ENCODE peak calls at places on chromosomes 13 and 19, in ten cellular contexts. One of them, this sample, is unnamed.

GRCh38 chr19:32464279-32464678 is 58.7 kb downstream of the DPY19L3 start:
- DNase-seq in HEK293T: no peak
- DNase-seq in iris pigment epithelial cell: peak
- DNase-seq in amniotic stem cell: no peak
- DNase-seq in ELR: peak
- DNase-seq in immature natural killer cell: peak
- DNase-seq in fibroblast of mammary gland: peak
- DNase-seq in substantia nigra: no peak
- DNase-seq in stimulated activated CD8-positive, alpha-beta memory T cell treated with anti-CD3 and anti-CD28 coated beads, Interleukin-4, amount 100 ng/mL, for 1 hour: no peak
- DNase-seq in heart right ventricle: no peak
- DNase-seq in this sample: no peak

GRCh38 chr19:409515-410242 is 732 bp upstream of the C2CD4C start:
- DNase-seq in HEK293T: no peak
- DNase-seq in iris pigment epithelial cell: no peak
- DNase-seq in amniotic stem cell: no peak
- DNase-seq in ELR: no peak
- DNase-seq in immature natural killer cell: no peak
- DNase-seq in fibroblast of mammary gland: no peak
- DNase-seq in substantia nigra: no peak
- DNase-seq in stimulated activated CD8-positive, alpha-beta memory T cell treated with anti-CD3 and anti-CD28 coated beads, Interleukin-4, amount 100 ng/mL, for 1 hour: no peak
- DNase-seq in heart right ventricle: no peak
- DNase-seq in this sample: no peak

GRCh38 chr19:15379996-15380647 is 535 bp upstream of the AKAP8 start:
- DNase-seq in HEK293T: peak
- DNase-seq in iris pigment epithelial cell: peak
- DNase-seq in amniotic stem cell: no peak
- DNase-seq in ELR: peak
- DNase-seq in immature natural killer cell: no peak
- DNase-seq in fibroblast of mammary gland: peak
- DNase-seq in substantia nigra: no peak
- DNase-seq in stimulated activated CD8-positive, alpha-beta memory T cell treated with anti-CD3 and anti-CD28 coated beads, Interleukin-4, amount 100 ng/mL, for 1 hour: no peak
- DNase-seq in heart right ventricle: no peak
- DNase-seq in this sample: no peak

GRCh38 chr13:101489635-101490034 is 37.2 kb downstream of the ITGBL1 start:
- DNase-seq in HEK293T: no peak
- DNase-seq in iris pigment epithelial cell: peak
- DNase-seq in amniotic stem cell: no peak
- DNase-seq in ELR: peak
- DNase-seq in immature natural killer cell: no peak
- DNase-seq in fibroblast of mammary gland: no peak
- DNase-seq in substantia nigra: no peak
- DNase-seq in stimulated activated CD8-positive, alpha-beta memory T cell treated with anti-CD3 and anti-CD28 coated beads, Interleukin-4, amount 100 ng/mL, for 1 hour: no peak
- DNase-seq in heart right ventricle: no peak
- DNase-seq in this sample: no peak

GRCh38 chr13:110913322-110913721 is 1.5 kb downstream of the ANKRD10 start:
- DNase-seq in HEK293T: no peak
- DNase-seq in iris pigment epithelial cell: no peak
- DNase-seq in amniotic stem cell: no peak
- DNase-seq in ELR: peak
- DNase-seq in immature natural killer cell: peak
- DNase-seq in fibroblast of mammary gland: peak
- DNase-seq in substantia nigra: no peak
- DNase-seq in stimulated activated CD8-positive, alpha-beta memory T cell treated with anti-CD3 and anti-CD28 coated beads, Interleukin-4, amount 100 ng/mL, for 1 hour: no peak
- DNase-seq in heart right ventricle: no peak
- DNase-seq in this sample: no peak

GRCh38 chr19:18856385-18857126 is 24.8 kb downstream of the UPF1 start:
- DNase-seq in HEK293T: peak
- DNase-seq in iris pigment epithelial cell: peak
- DNase-seq in amniotic stem cell: no peak
- DNase-seq in ELR: peak
- DNase-seq in immature natural killer cell: no peak
- DNase-seq in fibroblast of mammary gland: peak
- DNase-seq in substantia nigra: peak
- DNase-seq in stimulated activated CD8-positive, alpha-beta memory T cell treated with anti-CD3 and anti-CD28 coated beads, Interleukin-4, amount 100 ng/mL, for 1 hour: no peak
- DNase-seq in heart right ventricle: no peak
- DNase-seq in this sample: no peak

GRCh38 chr19:19588546-19588945 is 29.9 kb downstream of the PBX4 start:
- DNase-seq in HEK293T: no peak
- DNase-seq in iris pigment epithelial cell: no peak
- DNase-seq in amniotic stem cell: no peak
- DNase-seq in ELR: peak
- DNase-seq in immature natural killer cell: no peak
- DNase-seq in fibroblast of mammary gland: peak
- DNase-seq in substantia nigra: no peak
- DNase-seq in stimulated activated CD8-positive, alpha-beta memory T cell treated with anti-CD3 and anti-CD28 coated beads, Interleukin-4, amount 100 ng/mL, for 1 hour: no peak
- DNase-seq in heart right ventricle: no peak
- DNase-seq in this sample: no peak

GRCh38 chr19:39264306-39265290 is 3.6 kb upstream of the IFNL2 start:
- DNase-seq in HEK293T: no peak
- DNase-seq in iris pigment epithelial cell: no peak
- DNase-seq in amniotic stem cell: no peak
- DNase-seq in ELR: no peak
- DNase-seq in immature natural killer cell: peak
- DNase-seq in fibroblast of mammary gland: no peak
- DNase-seq in substantia nigra: no peak
- DNase-seq in stimulated activated CD8-positive, alpha-beta memory T cell treated with anti-CD3 and anti-CD28 coated beads, Interleukin-4, amount 100 ng/mL, for 1 hour: no peak
- DNase-seq in heart right ventricle: no peak
- DNase-seq in this sample: no peak

GRCh38 chr13:42497798-42498197 is 76.2 kb upstream of the TNFSF11 start:
- DNase-seq in HEK293T: no peak
- DNase-seq in iris pigment epithelial cell: peak
- DNase-seq in amniotic stem cell: no peak
- DNase-seq in ELR: peak
- DNase-seq in immature natural killer cell: no peak
- DNase-seq in fibroblast of mammary gland: peak
- DNase-seq in substantia nigra: no peak
- DNase-seq in stimulated activated CD8-positive, alpha-beta memory T cell treated with anti-CD3 and anti-CD28 coated beads, Interleukin-4, amount 100 ng/mL, for 1 hour: no peak
- DNase-seq in heart right ventricle: no peak
- DNase-seq in this sample: no peak